ENCODE peak calls at places on chromosomes 2 and 18, in four cellular contexts. P is NCI-H1417 treated with DMSO at 0.1 percent for 48 hours, Y is memory B cell, Z is stomach. B is an unnamed sample.

GRCh38 chr18:79798999-79799370 is 1.2 kb downstream of the KCNG2 start:
- DNase-seq in Z (no peak), P (no peak), Y (no peak), B (no peak)

GRCh38 chr18:3248670-3249359 is 1.2 kb downstream of the MYL12A start:
- DNase-seq in P (no peak), Z (no peak), Y (no peak), B (peak)

GRCh38 chr18:51137891-51138290 is 59.6 kb downstream of the MEX3C start:
- DNase-seq in Z (no peak), P (no peak), Y (no peak), B (no peak)

GRCh38 chr2:136057023-136057801 is 60.7 kb downstream of the CXCR4 start:
- DNase-seq in Y (peak), P (no peak), Z (no peak), B (peak)

GRCh38 chr2:111178730-111179405 is 58.2 kb downstream of the BCL2L11 start:
- DNase-seq in Z (no peak), P (no peak), Y (no peak), B (no peak)

GRCh38 chr2:189613077-189613636 is 32.6 kb upstream of the SLC40A1 start:
- DNase-seq in Y (no peak), P (no peak), Z (no peak), B (peak)

GRCh38 chr2:97707428-97708380 is 5.7 kb upstream of the ZAP70 start:
- DNase-seq in Z (peak), Y (no peak), P (no peak), B (no peak)

GRCh38 chr2:59732861-59733603 is 820.4 kb downstream of the BCL11A start:
- DNase-seq in P (no peak), Y (no peak), Z (no peak), B (no peak)

GRCh38 chr2:164388511-164388910 is 232.8 kb downstream of the GRB14 start:
- DNase-seq in Y (no peak), P (no peak), Z (no peak), B (no peak)